ENCODE peak calls at places on chromosome 7, in five cellular contexts. G is PC-9, K is SK-N-MC, P is AG04450, U is heart left ventricle. D is an unnamed sample.

GRCh38 chr7:123747620-123748141 is 1.1 kb downstream of the WASL start:
- DNase-seq in P (peak), U (peak), G (peak), K (no peak), D (peak)

GRCh38 chr7:99137418-99138180 is 6.3 kb downstream of the SMURF1 start:
- DNase-seq in U (no peak), G (no peak), P (peak), K (no peak), D (peak)

GRCh38 chr7:36496576-36496975 is 106.9 kb downstream of the ANLN start:
- DNase-seq in U (no peak), K (no peak), G (no peak), P (no peak), D (no peak)

GRCh38 chr7:131904750-131905327 is 348.4 kb upstream of the PODXL start:
- DNase-seq in K (no peak), P (no peak), U (no peak), G (no peak), D (no peak)

GRCh38 chr7:129168219-129168991 is 20.0 kb upstream of the SMO start:
- DNase-seq in U (no peak), P (no peak), G (no peak), K (no peak), D (no peak)

GRCh38 chr7:78770422-78771410 is 682.8 kb downstream of the MAGI2 start:
- DNase-seq in U (no peak), G (no peak), K (no peak), P (peak), D (no peak)

GRCh38 chr7:131164025-131164899 is 163.4 kb upstream of the MKLN1 start:
- DNase-seq in P (no peak), K (no peak), U (no peak), G (peak), D (peak)

GRCh38 chr7:214410-215212 is 22.2 kb downstream of the FAM20C start:
- DNase-seq in U (no peak), G (no peak), K (no peak), P (no peak), D (no peak)

GRCh38 chr7:34564091-34564490 is 93.9 kb upstream of the NPSR1 start:
- DNase-seq in P (no peak), K (no peak), U (no peak), G (peak), D (no peak)

GRCh38 chr7:134941185-134941900 is 45.0 kb upstream of the AGBL3 start:
- DNase-seq in P (peak), G (peak), K (no peak), U (no peak), D (peak)

DNA sequence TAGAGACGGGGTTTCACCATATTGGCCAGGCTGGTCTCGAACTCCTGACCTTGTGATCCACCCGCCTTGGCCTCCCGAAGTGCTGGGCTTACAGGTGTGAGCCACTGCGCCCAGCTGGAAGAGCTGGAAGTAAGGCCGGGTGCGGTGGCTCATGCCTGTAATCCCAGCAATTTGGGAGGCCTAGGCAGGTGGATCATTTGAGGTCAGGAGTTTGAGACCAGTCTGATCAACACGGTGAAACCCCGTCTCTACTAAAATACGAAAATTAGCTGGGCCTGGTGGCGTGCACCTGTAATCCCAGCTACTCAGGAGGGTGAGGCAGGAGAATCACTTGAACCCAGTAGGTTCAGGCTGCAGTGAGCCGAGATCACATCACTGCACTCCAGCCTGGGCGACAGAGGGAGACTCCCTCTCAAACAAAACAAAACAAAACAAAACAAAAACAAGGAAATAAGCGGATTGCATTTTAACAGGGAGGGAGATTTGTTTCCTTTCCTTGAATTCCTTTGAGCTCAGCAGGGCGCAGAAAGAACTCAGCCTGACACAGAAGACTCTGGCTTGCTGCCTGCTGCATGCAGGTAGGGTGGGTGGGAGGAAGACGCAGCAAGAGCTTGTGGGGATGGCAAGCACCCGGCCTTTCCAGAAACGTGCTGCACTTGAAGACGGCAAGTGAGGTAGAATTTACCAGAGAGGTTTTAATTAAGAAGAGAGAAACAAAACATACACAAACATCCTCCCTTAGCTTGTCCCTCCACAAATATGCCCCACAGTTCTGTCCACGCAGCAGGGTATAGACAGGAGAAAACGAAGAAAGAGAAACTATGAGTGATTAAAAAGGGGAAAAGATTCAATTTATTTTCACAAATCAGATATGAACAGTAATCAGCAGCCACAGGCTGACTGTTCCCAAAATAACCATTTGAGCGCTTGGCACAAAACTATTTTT is 148.0 kb downstream of the RNF216 start:
- DNase-seq in G (no peak), K (no peak), U (no peak), P (no peak), D (no peak)
- H3K4me3 ChIP-seq in G (no peak), K (peak), U (no peak), P (no peak), D (no peak)

GRCh38 chr7:90701021-90701420 is 104.9 kb downstream of the CDK14 start:
- DNase-seq in U (no peak), P (no peak), K (no peak), G (no peak), D (no peak)

GRCh38 chr7:90698616-90699015 is 102.5 kb downstream of the CDK14 start:
- DNase-seq in K (no peak), U (no peak), P (no peak), G (no peak), D (no peak)

GRCh38 chr7:90705391-90706066 is 109.4 kb downstream of the CDK14 start:
- DNase-seq in G (no peak), K (no peak), U (no peak), P (no peak), D (no peak)

GRCh38 chr7:90706067-90706716 is 110.1 kb downstream of the CDK14 start:
- DNase-seq in G (no peak), U (no peak), P (no peak), K (no peak), D (no peak)

DNA sequence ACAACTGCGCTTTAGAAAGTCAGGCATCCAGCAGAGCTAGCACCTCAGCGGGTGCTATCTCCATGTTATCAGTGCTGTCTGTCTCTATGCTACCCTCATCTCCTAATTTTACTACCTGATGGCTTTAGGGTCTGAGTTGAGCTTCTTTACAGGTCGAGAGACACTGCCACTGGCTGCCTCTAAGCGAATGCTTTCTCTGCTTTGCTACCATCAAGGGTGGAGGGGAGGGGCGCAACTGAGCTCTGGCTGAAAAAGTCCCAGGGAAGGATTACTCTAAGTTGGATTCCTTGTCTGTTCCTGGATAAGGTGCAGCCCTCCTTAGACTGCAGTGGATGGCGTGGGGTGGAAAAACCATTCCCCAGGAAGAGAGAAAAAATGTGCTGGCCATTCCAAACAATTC is 105.7 kb downstream of the CDK14 start:
- DNase-seq in P (no peak), K (no peak), G (no peak), U (no peak), D (no peak)
- H3K4me3 ChIP-seq in P (no peak), K (no peak), G (no peak), U (no peak), D (no peak)

DNA sequence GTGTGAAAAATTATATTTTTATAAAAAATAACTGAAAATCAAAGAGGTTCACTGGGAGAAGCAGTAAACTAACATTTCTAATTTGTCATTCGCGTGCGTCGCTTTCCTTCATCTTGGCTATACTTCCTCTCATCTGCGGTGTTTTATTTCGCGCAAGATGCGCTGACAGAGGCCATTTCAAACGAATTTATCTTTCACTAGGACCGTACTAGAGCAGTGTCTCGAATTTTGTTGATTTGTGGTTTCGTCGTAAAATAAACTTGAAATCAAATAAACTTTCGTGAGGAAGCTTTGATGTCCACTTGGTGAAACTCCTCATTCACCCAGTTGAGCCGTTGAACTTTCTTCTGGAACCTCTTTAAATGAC is 163.7 kb upstream of the PPP1R3A start:
- DNase-seq in G (no peak), P (no peak), K (no peak), U (no peak), D (no peak)
- H3K4me3 ChIP-seq in G (no peak), P (peak), K (no peak), U (peak), D (peak)

DNA sequence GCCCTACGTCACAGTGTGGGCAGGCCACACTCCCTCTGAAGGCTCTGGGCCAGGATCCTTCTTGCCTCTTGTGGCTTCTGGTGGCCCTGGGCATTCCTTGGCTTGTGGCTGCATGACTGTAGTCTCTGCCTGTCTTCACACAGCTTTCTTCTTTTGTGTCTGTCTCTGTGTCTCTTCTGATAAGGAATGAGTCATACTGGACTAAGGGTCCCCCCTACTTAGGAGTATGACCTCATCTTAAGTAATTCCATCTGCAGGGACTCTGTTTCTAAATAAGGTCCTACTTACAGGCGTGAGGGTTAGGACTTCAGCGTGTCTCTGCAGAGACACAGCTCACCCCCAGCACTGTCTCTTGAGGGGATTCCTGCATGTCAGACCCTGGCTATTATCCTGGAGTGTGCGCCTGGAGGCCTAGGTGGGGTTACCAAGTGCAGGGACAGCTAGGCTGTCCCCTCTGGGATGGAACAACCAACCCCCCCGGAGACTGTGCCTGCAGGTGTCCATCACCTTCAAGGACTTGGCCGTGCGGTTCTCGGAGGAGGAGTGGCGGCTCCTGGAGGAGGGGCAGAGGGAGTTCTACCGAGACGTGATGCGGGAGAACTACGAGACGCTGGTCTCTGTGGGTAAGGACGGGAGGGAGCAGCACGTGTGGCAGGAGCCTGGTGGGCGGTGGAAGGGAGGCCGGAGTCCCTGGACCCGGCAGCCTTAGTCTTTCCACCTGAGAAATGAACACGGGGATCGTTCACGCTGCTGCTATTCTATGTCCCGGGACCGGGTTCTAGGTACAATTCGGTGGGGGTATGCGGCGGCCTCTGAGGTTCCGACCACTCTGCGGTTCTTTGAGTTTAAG is 54.1 kb downstream of the ZNF467 start:
- DNase-seq in U (no peak), K (no peak), G (no peak), P (peak), D (peak)
- H3K4me3 ChIP-seq in U (no peak), K (no peak), G (no peak), P (no peak), D (no peak)

DNA sequence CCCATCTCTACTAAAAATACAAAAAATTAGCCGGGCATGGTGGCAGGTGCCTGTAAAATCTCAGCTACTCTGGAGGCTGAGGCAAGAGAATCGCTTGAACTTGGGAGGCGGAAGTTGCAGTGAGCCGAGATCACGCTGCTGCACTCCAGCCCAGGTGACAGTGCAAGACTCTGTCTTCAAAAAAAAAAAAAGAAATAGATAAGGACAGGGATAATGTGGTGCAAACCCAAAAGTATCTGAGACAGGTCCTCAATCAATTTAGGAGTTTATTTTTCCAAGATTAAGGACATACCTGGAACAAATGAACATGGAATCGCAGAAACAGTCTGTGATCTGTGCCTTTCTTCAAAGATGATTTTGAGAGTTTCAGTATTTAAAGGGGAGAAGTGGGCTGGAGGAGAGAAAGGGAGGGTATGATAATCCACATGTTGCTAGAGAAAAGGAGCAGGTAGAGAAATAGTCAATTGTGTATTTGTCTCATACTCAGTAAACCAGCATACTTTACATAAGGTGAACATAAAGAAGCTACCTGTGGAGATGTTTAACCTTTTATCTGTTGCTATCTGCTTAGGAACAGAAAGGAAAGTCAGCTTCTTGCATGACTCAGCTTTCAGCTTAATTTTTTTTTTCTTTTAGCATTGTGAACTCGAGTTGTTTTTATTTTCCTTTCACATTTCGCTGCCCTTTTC is 4.9 kb upstream of the MTPN start:
- DNase-seq in G (no peak), K (no peak), P (no peak), U (no peak), D (no peak)
- H3K4me3 ChIP-seq in G (peak), K (no peak), P (no peak), U (no peak), D (no peak)

GRCh38 chr7:75630549-75630948 is 108.2 kb downstream of the HIP1 start:
- DNase-seq in K (no peak), U (no peak), P (no peak), G (no peak), D (no peak)

GRCh38 chr7:75628055-75628454 is 110.7 kb downstream of the HIP1 start:
- DNase-seq in P (no peak), G (no peak), U (no peak), K (no peak), D (no peak)

GRCh38 chr7:75626954-75627353 is 111.8 kb downstream of the HIP1 start:
- DNase-seq in G (no peak), U (no peak), K (no peak), P (no peak), D (no peak)

GRCh38 chr7:75629042-75629441 is 109.7 kb downstream of the HIP1 start:
- DNase-seq in P (no peak), K (no peak), G (no peak), U (no peak), D (no peak)

GRCh38 chr7:75631711-75632110 is 107.0 kb downstream of the HIP1 start:
- DNase-seq in U (no peak), P (no peak), G (no peak), K (no peak), D (no peak)
- H3K4me3 ChIP-seq in U (no peak), P (no peak), G (no peak), K (no peak), D (no peak)

GRCh38 chr7:43112088-43112940 is at the start of gene HECW1:
- DNase-seq in G (no peak), P (no peak), U (no peak), K (no peak), D (no peak)
- H3K4me3 ChIP-seq in G (no peak), P (peak), U (peak), K (peak), D (peak)

DNA sequence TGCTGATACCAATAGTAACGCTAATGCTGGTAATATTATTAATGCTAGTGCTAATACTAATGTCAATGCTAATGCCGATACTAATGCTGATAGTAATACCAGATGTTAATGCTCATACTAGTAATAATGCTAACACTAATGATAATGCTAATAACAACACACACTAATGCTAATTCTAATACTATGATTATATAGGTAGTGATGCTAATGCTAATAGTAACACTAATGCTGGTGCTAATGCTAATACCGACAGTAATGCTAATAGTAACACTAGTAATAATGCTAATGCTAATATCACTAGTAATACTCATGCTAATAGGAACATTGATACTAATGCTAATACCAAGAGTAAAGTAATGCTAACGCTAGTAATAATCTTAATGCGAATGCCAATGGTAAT is 406.4 kb upstream of the RNF32 start:
- DNase-seq in P (no peak), G (no peak), K (no peak), U (no peak), D (no peak)
- H3K4me3 ChIP-seq in P (no peak), G (no peak), K (no peak), U (no peak), D (no peak)

D was measured in kidney epithelial cell.